ENCODE peak calls at places on chromosome 1, in eight cellular contexts. Q, S, U, D, M, Z, K and O are unnamed samples.

GRCh38 chr1:11790880-11791715 is 14.7 kb downstream of the MTHFR start:
- DNase-seq in U (no peak), S (peak), Z (peak), D (no peak), Q (peak), M (no peak), K (peak), O (no peak)

GRCh38 chr1:238647877-238648276 is 738.5 kb upstream of the CHRM3 start:
- DNase-seq in S (peak), Q (peak), D (no peak), Z (no peak), M (no peak), K (peak), U (no peak), O (no peak)

GRCh38 chr1:233503351-233503950 is 110.5 kb upstream of the KCNK1 start:
- DNase-seq in S (no peak), Z (no peak), U (no peak), Q (no peak), M (no peak), K (no peak), D (no peak), O (no peak)

GRCh38 chr1:5572794-5573193 is 419.4 kb downstream of the NPHP4 start:
- DNase-seq in S (no peak), U (no peak), D (no peak), Q (no peak), K (no peak), Z (no peak), M (no peak), O (no peak)

GRCh38 chr1:182615468-182616129 is 11.4 kb upstream of the RGS16 start:
- DNase-seq in Q (peak), K (no peak), D (peak), Z (no peak), M (no peak), S (no peak), U (no peak), O (peak)

GRCh38 chr1:52056110-52056936 is at the start of gene BTF3L4:
- DNase-seq in Q (peak), D (peak), K (peak), Z (peak), U (peak), M (peak), S (peak), O (peak)

GRCh38 chr1:116725798-116726197 is 28.4 kb upstream of the CD2 start:
- DNase-seq in Q (no peak), K (no peak), S (no peak), Z (no peak), U (no peak), D (no peak), M (no peak), O (no peak)

GRCh38 chr1:38071530-38072266 is 25.1 kb upstream of the POU3F1 start:
- DNase-seq in S (no peak), Z (peak), Q (no peak), U (no peak), M (no peak), K (no peak), D (no peak), O (no peak)

GRCh38 chr1:101025680-101026393 is at the start of gene DPH5:
- DNase-seq in Q (peak), K (peak), D (peak), Z (peak), S (no peak), U (peak), M (peak), O (peak)